ENCODE peak calls at places on chromosomes 11 and 22, in four cellular contexts. G is gastrocnemius medialis; K is GM12865; Y is CD4-positive, alpha-beta memory T cell. X is an unnamed sample.

GRCh38 chr11:64641596-64642417 is 50.8 kb downstream of the SLC22A12 start:
- DNase-seq in G (no peak), K (no peak), Y (no peak), X (no peak)

GRCh38 chr22:31020334-31020733 is 51.3 kb downstream of the TUG1 start:
- DNase-seq in G (no peak), K (no peak), Y (no peak), X (no peak)

GRCh38 chr11:86261328-86261727 is 16.8 kb downstream of the EED start:
- DNase-seq in G (no peak), K (no peak), Y (no peak), X (no peak)

GRCh38 chr11:61890536-61891330 is 612 bp downstream of the FADS3 start:
- DNase-seq in G (peak), K (peak), Y (peak), X (peak)

GRCh38 chr11:68927280-68928107 is 23.8 kb downstream of the IGHMBP2 start:
- DNase-seq in G (no peak), K (peak), Y (no peak), X (no peak)

GRCh38 chr11:132942611-132943324 is 589.5 kb downstream of the OPCML start:
- DNase-seq in G (no peak), K (no peak), Y (no peak), X (no peak)

GRCh38 chr11:45094958-45095690 is 51.3 kb upstream of the PRDM11 start:
- DNase-seq in G (no peak), K (no peak), Y (no peak), X (no peak)

GRCh38 chr11:15909937-15910598 is 446.3 kb downstream of the SOX6 start:
- DNase-seq in G (no peak), K (no peak), Y (no peak), X (no peak)

GRCh38 chr11:68839953-68840641 is 1.6 kb downstream of the CPT1A start:
- DNase-seq in G (no peak), K (peak), Y (peak), X (no peak)

GRCh38 chr11:77375114-77375513 is 73.6 kb upstream of the GDPD4 start:
- DNase-seq in G (no peak), K (no peak), Y (no peak), X (no peak)

GRCh38 chr11:20000022-20000392 is 160.3 kb downstream of the DBX1 start:
- DNase-seq in G (no peak), K (no peak), Y (no peak), X (no peak)

GRCh38 chr11:129608711-129609110 is 206.9 kb upstream of the TMEM45B start:
- DNase-seq in G (no peak), K (no peak), Y (no peak), X (no peak)

GRCh38 chr11:122720482-122720881 is 65.0 kb downstream of the UBASH3B start:
- DNase-seq in G (no peak), K (no peak), Y (no peak), X (no peak)

DNA sequence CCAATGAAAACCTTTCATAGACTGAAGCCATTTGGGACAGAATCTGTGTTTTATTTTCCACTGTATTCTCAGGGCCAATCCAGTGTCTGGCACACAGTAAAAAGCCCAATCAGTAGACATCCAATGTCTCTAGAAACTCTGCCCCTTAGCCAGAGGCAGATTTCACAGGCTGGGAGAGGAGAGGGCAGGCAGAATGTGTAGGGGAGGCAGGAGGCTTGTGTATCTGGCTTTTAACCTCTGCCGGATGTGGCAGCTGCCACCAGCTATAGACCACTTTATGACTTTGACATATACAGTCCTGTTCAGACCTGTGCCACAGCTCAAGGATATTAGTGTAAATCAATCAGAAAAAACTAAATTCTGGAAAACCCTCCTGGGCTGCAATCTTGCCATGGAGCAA is 4.4 kb downstream of the EXPH5 start:
- DNase-seq in G (no peak), K (no peak), Y (no peak), X (no peak)
- H3K4me3 ChIP-seq in G (no peak), K (no peak), Y (no peak), X (no peak)

GRCh38 chr11:117820516-117820915 is 4.0 kb downstream of the FXYD2 start:
- DNase-seq in G (no peak), K (no peak), Y (no peak), X (no peak)
- H3K4me3 ChIP-seq in G (no peak), K (no peak), Y (no peak), X (no peak)

GRCh38 chr22:41240377-41241132 is at the start of gene CHADL:
- DNase-seq in G (no peak), K (no peak), Y (no peak), X (peak)

GRCh38 chr22:41238570-41239442 is 1.9 kb downstream of the CHADL start:
- DNase-seq in G (no peak), K (no peak), Y (peak), X (no peak)

GRCh38 chr22:41237036-41237706 is 3.6 kb downstream of the CHADL start:
- DNase-seq in G (no peak), K (no peak), Y (peak), X (no peak)

GRCh38 chr22:41239443-41240128 is 1.1 kb downstream of the CHADL start:
- DNase-seq in G (no peak), K (no peak), Y (no peak), X (no peak)

GRCh38 chr22:41237707-41238569 is 2.8 kb downstream of the CHADL start:
- DNase-seq in G (peak), K (peak), Y (peak), X (peak)
- H3K4me3 ChIP-seq in G (peak), K (peak), Y (peak), X (no peak)

DNA sequence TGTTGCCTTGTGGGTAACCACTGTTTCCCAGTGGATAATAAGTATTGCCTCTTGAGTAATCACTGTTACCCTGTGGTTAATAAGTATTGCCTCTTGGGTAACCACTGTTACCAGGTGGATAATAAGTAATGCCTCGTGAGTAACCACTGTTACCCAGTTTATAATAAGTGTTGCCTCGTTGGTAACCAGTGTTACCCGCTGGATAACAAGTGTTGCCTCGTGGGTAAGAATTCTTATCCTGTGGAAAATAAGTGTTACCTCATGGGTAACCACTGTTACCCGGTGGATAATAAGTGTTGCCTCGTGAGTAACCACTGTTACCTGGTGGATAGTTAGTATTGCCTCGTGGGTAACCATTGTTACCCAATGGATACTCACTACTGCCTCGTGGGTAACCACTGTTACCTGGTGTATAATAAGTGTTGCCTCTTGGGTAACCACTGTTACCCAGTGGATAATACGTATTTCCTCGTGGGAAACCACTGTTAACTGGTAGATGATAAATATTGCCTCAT is 24.1 kb upstream of the NXPE4 start:
- DNase-seq in G (no peak), K (peak), Y (no peak), X (no peak)
- H3K4me3 ChIP-seq in G (no peak), K (no peak), Y (no peak), X (no peak)

DNA sequence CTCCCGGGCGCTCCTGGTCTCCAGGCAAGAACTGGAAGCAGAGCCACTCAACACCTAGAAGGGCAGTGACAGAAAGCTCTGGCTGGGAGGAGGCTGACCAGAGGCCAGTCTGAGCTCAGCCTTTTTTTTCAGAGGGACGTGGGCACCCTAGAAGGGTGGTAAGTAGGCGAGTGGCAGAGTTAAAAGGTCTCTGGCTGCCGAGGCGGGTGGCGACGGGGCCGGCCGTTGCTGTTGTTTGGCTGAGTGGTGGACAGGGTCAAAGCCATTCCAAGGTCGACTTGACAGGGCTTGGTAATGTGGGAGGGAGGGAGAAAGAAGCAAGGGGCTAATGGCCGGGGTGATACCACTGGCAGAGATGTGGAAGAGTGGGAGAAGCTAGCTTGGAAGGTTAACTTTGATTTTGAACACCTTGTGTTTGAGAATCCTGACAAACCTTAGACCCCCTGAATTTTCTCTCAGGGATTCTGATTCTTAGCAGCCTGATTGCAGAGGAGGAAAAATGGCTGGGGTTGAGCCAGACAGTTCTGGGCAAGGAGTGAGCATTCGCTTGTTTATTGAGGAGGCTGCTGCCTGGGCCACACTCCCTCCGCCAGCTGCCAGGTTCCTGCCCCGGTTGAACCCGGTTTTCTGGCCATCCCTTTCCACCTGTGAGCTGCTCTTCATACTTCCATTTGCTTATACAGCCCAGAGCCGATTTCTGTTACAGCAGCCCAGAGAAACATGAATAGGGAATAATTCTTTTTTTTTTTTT is 866 bp upstream of the SYCE3 start:
- DNase-seq in G (no peak), K (no peak), Y (no peak), X (no peak)
- H3K4me3 ChIP-seq in G (peak), K (peak), Y (peak), X (peak)

GRCh38 chr11:46977940-46978595 is 41.5 kb downstream of the CSTPP1 start:
- DNase-seq in G (no peak), K (no peak), Y (no peak), X (no peak)
- H3K4me3 ChIP-seq in G (no peak), K (no peak), Y (no peak), X (no peak)

GRCh38 chr22:45072322-45072903 is 62.6 kb upstream of the PHF21B start:
- DNase-seq in G (no peak), K (no peak), Y (no peak), X (no peak)
- H3K4me3 ChIP-seq in G (no peak), K (no peak), Y (no peak), X (no peak)